ENCODE peak calls at places on chromosomes 13 and 19, in six cellular contexts. I, D, Y, X, T and V are unnamed samples.

GRCh38 chr19:23273022-23273593 is 22.9 kb upstream of the ZNF724 start:
- DNase-seq in D (no peak), T (no peak), I (no peak), X (no peak), Y (no peak), V (peak; percentile 1)

GRCh38 chr13:46339035-46339666 is 47.9 kb downstream of the RUBCNL start:
- DNase-seq in I (no peak), D (peak; percentile 23), X (no peak), T (peak; percentile 45), Y (no peak), V (no peak)

GRCh38 chr13:28489975-28490550 is 4.9 kb downstream of the FLT1 start:
- DNase-seq in I (no peak), D (no peak), T (no peak), Y (no peak), X (no peak), V (no peak)

GRCh38 chr19:3129112-3129511 is 6.7 kb upstream of the GNA15 start:
- DNase-seq in D (peak; percentile 60), T (no peak), I (no peak), Y (no peak), X (no peak), V (no peak)

GRCh38 chr13:46109451-46109850 is 4.6 kb upstream of the CPB2 start:
- DNase-seq in T (no peak), D (no peak), X (peak; percentile 45), I (no peak), Y (no peak), V (peak; percentile 75)

GRCh38 chr13:113943821-113944565 is 29.9 kb downstream of the C13orf46 start:
- DNase-seq in T (no peak), D (no peak), I (no peak), Y (no peak), X (no peak), V (no peak)

GRCh38 chr13:93298741-93299140 is 72.1 kb downstream of the GPC6 start:
- DNase-seq in D (no peak), T (no peak), Y (no peak), I (no peak), X (no peak), V (no peak)

GRCh38 chr19:48833049-48833448 is 3.2 kb downstream of the HSD17B14 start:
- DNase-seq in T (no peak), I (no peak), Y (no peak), X (no peak), D (no peak), V (no peak)

GRCh38 chr19:963401-964022 is 20.6 kb upstream of the WDR18 start:
- DNase-seq in I (no peak), Y (no peak), T (no peak), X (no peak), D (no peak), V (no peak)

GRCh38 chr19:58498316-58499020 is 13.3 kb downstream of the SLC27A5 start:
- DNase-seq in Y (no peak), X (no peak), I (no peak), T (no peak), D (no peak), V (no peak)

GRCh38 chr13:73060251-73061160 is 1.7 kb downstream of the KLF5 start:
- DNase-seq in X (peak; percentile 45), D (peak; percentile 77), I (peak; percentile 35), T (peak; percentile 25), Y (no peak), V (peak; percentile 36)

GRCh38 chr19:18851673-18852325 is 20.0 kb downstream of the UPF1 start:
- DNase-seq in X (no peak), Y (no peak), T (no peak), I (no peak), D (no peak), V (no peak)

GRCh38 chr13:41916173-41916954 is 44.5 kb downstream of the VWA8 start:
- DNase-seq in D (peak; percentile 74), Y (no peak), X (peak; percentile 69), T (no peak), I (no peak), V (peak; percentile 82)

GRCh38 chr19:11963566-11964355 is 1.1 kb upstream of the ZNF763 start:
- DNase-seq in D (peak; percentile 33), I (peak; percentile 77), X (peak; percentile 57), Y (peak; percentile 46), T (peak; percentile 60), V (peak; percentile 50)

GRCh38 chr13:112203614-112204013 is 136.7 kb downstream of the SOX1 start:
- DNase-seq in I (no peak), X (no peak), D (no peak), Y (no peak), T (no peak), V (no peak)

GRCh38 chr19:17797397-17798201 is 2.7 kb downstream of the B3GNT3 start:
- DNase-seq in Y (peak; percentile 75), X (peak; percentile 12), I (no peak), T (peak; percentile 75), D (peak; percentile 92), V (no peak)

GRCh38 chr19:18440421-18440877 is 2.5 kb upstream of the ISYNA1 start:
- DNase-seq in D (peak; percentile 8), T (no peak), Y (no peak), X (no peak), I (peak; percentile 59), V (no peak)

GRCh38 chr19:3604227-3604986 is 2.3 kb downstream of the TBXA2R start:
- DNase-seq in T (no peak), X (no peak), Y (no peak), I (no peak), D (no peak), V (no peak)

GRCh38 chr19:42154471-42155323 is 22.5 kb upstream of the POU2F2 start:
- DNase-seq in T (no peak), X (no peak), I (no peak), Y (no peak), D (no peak), V (no peak)

GRCh38 chr13:20980899-20981298 is 78.4 kb upstream of the XPO4 start:
- DNase-seq in I (no peak), D (no peak), Y (no peak), T (no peak), X (no peak), V (no peak)

GRCh38 chr19:50835103-50835784 is 1.9 kb upstream of the KLK15 start:
- DNase-seq in T (no peak), D (peak; percentile 13), Y (no peak), X (no peak), I (no peak), V (no peak)

GRCh38 chr19:54297759-54298305 is 15.1 kb downstream of the LILRA5 start:
- DNase-seq in Y (no peak), T (no peak), I (no peak), D (no peak), X (no peak), V (no peak)

GRCh38 chr19:42250666-42251531 is 4.0 kb downstream of the ERF start:
- DNase-seq in D (no peak), T (peak; percentile 39), I (peak; percentile 52), X (no peak), Y (no peak), V (no peak)

GRCh38 chr19:4811328-4812131 is 20.0 kb downstream of the TICAM1 start:
- DNase-seq in I (peak; percentile 93), T (peak; percentile 86), X (peak; percentile 48), D (peak; percentile 38), Y (peak; percentile 76), V (peak; percentile 61)

GRCh38 chr19:35065574-35065973 is 24.1 kb downstream of the HPN start:
- DNase-seq in D (no peak), I (no peak), T (no peak), Y (no peak), X (no peak), V (no peak)

GRCh38 chr13:95075506-95075905 is 225.7 kb downstream of the ABCC4 start:
- DNase-seq in X (no peak), D (no peak), T (no peak), I (no peak), Y (no peak), V (no peak)

GRCh38 chr19:18655173-18655844 is 18.5 kb downstream of the KLHL26 start:
- DNase-seq in I (no peak), Y (no peak), X (no peak), T (no peak), D (no peak), V (no peak)